ENCODE peak calls at places on chromosomes 5 and 9, in seven cellular contexts. B, R, J, L, T, H and E are unnamed samples.

GRCh38 chr5:151660616-151661015 is 26.1 kb downstream of the SPARC start:
- DNase-seq in B (no peak), R (no peak), J (no peak), L (peak), T (no peak), H (peak), E (peak)

GRCh38 chr5:154086641-154087040 is 47.9 kb downstream of the MFAP3 start:
- DNase-seq in B (no peak), R (peak), J (no peak), L (no peak), T (no peak), H (peak), E (no peak)

GRCh38 chr5:159442210-159442850 is 112.0 kb upstream of the IL12B start:
- DNase-seq in B (no peak), R (no peak), J (peak), L (peak), T (no peak), H (no peak), E (no peak)

GRCh38 chr5:107012371-107012770 is 658.4 kb downstream of the EFNA5 start:
- DNase-seq in B (no peak), R (no peak), J (no peak), L (no peak), T (no peak), H (no peak), E (no peak)

GRCh38 chr9:124428751-124429529 is 13.7 kb upstream of the PSMB7 start:
- DNase-seq in B (no peak), R (no peak), J (peak), L (no peak), T (no peak), H (no peak), E (no peak)

GRCh38 chr5:139871624-139872023 is 76.0 kb downstream of the PSD2 start:
- DNase-seq in B (no peak), R (no peak), J (no peak), L (no peak), T (no peak), H (no peak), E (no peak)

GRCh38 chr9:115073456-115073855 is 44.5 kb downstream of the TNC start:
- DNase-seq in B (no peak), R (no peak), J (no peak), L (no peak), T (no peak), H (no peak), E (no peak)

GRCh38 chr5:160500776-160501175 is 79.1 kb downstream of the PTTG1 start:
- DNase-seq in B (no peak), R (no peak), J (no peak), L (no peak), T (no peak), H (no peak), E (no peak)

GRCh38 chr9:104961238-104961637 is 33.3 kb upstream of the ABCA1 start:
- DNase-seq in B (no peak), R (peak), J (no peak), L (peak), T (no peak), H (peak), E (peak)

GRCh38 chr9:121773286-121773953 is 122.0 kb downstream of the DAB2IP start:
- DNase-seq in B (no peak), R (no peak), J (peak), L (no peak), T (no peak), H (no peak), E (no peak)

GRCh38 chr9:27528278-27528885 is 1.2 kb downstream of the MOB3B start:
- DNase-seq in B (no peak), R (no peak), J (peak), L (peak), T (no peak), H (peak), E (peak)

GRCh38 chr5:158621381-158621780 is 478.3 kb downstream of the EBF1 start:
- DNase-seq in B (no peak), R (no peak), J (no peak), L (no peak), T (no peak), H (no peak), E (no peak)

GRCh38 chr9:121156263-121156731 is 45.4 kb downstream of the RAB14 start:
- DNase-seq in B (peak), R (peak), J (no peak), L (peak), T (no peak), H (peak), E (peak)

GRCh38 chr9:121299467-121300282 is 31.7 kb downstream of the GSN start:
- DNase-seq in B (no peak), R (no peak), J (peak), L (no peak), T (no peak), H (peak), E (no peak)

GRCh38 chr9:36163049-36163839 is 5.9 kb upstream of the CCIN start:
- DNase-seq in B (peak), R (peak), J (peak), L (peak), T (no peak), H (peak), E (peak)

GRCh38 chr9:136326061-136326776 is 1.1 kb upstream of the GPSM1 start:
- DNase-seq in B (no peak), R (peak), J (no peak), L (peak), T (no peak), H (peak), E (peak)

GRCh38 chr9:136325354-136325753 is 2.0 kb upstream of the GPSM1 start:
- DNase-seq in B (no peak), R (no peak), J (no peak), L (no peak), T (no peak), H (no peak), E (no peak)

GRCh38 chr9:136322756-136323330 is 4.5 kb upstream of the GPSM1 start:
- DNase-seq in B (no peak), R (no peak), J (no peak), L (no peak), T (no peak), H (no peak), E (no peak)

GRCh38 chr9:136323420-136323819 is 3.9 kb upstream of the GPSM1 start:
- DNase-seq in B (no peak), R (no peak), J (no peak), L (no peak), T (no peak), H (no peak), E (no peak)

GRCh38 chr9:136324501-136325300 is 2.6 kb upstream of the GPSM1 start:
- DNase-seq in B (no peak), R (no peak), J (no peak), L (no peak), T (no peak), H (no peak), E (no peak)
- TF ChIP-seq CTCF in B (no peak), R (peak), J (no peak), L (no peak), T (peak), H (no peak), E (no peak)

DNA sequence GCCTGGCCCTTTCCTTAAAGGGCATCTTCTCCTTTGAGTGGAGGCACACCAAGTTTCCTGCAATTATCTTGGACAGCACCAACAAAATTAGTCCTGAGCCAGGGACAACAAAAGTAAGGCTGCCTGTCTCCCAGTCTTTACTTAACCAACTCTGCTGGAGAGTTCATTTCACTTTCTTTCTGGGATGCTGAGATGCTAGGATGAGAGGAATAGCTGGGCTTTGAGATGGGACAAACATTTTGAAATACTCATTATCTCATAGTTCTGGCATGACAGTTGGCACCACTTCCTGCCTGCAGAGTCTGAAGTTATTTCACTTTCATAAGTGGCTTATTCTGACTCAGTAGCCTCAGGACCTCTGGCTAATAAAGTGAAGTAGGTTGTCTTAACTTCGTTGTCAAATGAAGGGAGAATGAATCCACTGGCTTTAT is 157.0 kb downstream of the C9orf152 start:
- DNase-seq in B (peak), R (no peak), J (peak), L (peak), T (peak), H (peak), E (peak)
- H3K4me3 ChIP-seq in B (no peak), R (peak), J (no peak), L (peak), T (peak), H (peak), E (peak)

GRCh38 chr9:97638666-97639065 is 5.0 kb downstream of the NCBP1 start:
- DNase-seq in B (no peak), R (no peak), J (no peak), L (no peak), T (no peak), H (no peak), E (no peak)
- TF ChIP-seq CTCF in B (peak), R (no peak), J (no peak), L (no peak), T (peak), H (peak), E (peak)

GRCh38 chr9:134230092-134230941 is 66.0 kb upstream of the RNU6ATAC start:
- DNase-seq in B (no peak), R (no peak), J (no peak), L (no peak), T (no peak), H (no peak), E (no peak)
- H3K4me3 ChIP-seq in B (no peak), R (no peak), J (no peak), L (no peak), T (no peak), H (no peak), E (no peak)

GRCh38 chr9:129836342-129837007 is 1.2 kb downstream of the USP20 start:
- DNase-seq in B (no peak), R (no peak), J (no peak), L (no peak), T (no peak), H (no peak), E (no peak)

GRCh38 chr9:129835128-129835859 is at the start of the genes C9orf78 and USP20:
- DNase-seq in B (peak), R (peak), J (peak), L (peak), T (peak), H (peak), E (peak)

GRCh38 chr9:129832957-129833356 is 2.1 kb downstream of the C9orf78 start:
- DNase-seq in B (no peak), R (no peak), J (no peak), L (no peak), T (no peak), H (no peak), E (no peak)

GRCh38 chr9:129834489-129835127 is 467 bp downstream of the C9orf78 start:
- DNase-seq in B (no peak), R (no peak), J (no peak), L (no peak), T (no peak), H (no peak), E (peak)

DNA sequence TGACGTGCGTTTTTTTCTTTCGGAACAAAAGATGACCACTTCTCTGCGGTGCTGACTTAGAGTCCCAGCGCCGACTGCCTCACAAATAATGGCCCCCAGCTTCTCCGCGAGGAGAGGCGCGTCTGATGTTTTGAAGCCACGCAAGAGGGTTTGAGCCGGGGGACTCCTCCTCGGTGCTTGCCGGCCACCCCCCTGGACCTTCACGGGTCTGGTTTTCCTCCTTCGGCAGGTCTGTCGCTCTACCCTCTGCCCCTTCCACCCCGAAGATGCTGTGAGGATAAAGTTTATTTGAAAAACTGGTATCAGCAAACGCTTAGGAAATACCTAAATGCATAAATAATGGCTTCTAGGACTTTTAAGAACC is 584 bp downstream of the USP20 start:
- DNase-seq in B (no peak), R (no peak), J (no peak), L (no peak), T (no peak), H (no peak), E (no peak)
- TF ChIP-seq CTCF in B (no peak), R (no peak), J (no peak), L (no peak), T (no peak), H (no peak), E (no peak)

DNA sequence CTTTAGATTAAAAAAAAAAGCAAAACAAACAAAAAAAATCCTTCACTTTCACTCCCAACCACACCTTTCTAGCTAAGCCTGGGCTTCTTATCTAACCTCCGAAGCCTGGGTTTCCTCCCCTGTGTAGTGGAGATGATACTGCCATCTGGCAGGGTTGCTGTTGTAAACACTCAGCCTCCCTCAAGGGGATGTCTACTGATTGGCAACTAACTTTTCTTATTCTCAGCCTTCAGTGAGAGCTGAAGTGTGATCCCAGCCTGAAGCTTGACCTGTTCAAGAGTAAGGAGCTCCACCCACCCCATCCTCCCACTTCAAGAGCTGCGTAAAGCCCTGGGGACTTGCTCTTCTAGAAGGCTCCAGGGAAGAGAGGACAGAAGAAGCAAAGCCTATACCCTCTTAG is 21.5 kb upstream of the WWC1 start:
- DNase-seq in B (no peak), R (no peak), J (no peak), L (peak), T (no peak), H (peak), E (no peak)
- H3K4me3 ChIP-seq in B (no peak), R (no peak), J (no peak), L (no peak), T (no peak), H (no peak), E (no peak)

GRCh38 chr5:172052454-172053236 is 46.2 kb upstream of the FBXW11 start:
- DNase-seq in B (no peak), R (no peak), J (peak), L (peak), T (no peak), H (peak), E (peak)
- TF ChIP-seq CTCF in B (peak), R (no peak), J (peak), L (peak), T (no peak), H (peak), E (peak)

GRCh38 chr9:6715755-6716643 is 41.8 kb upstream of the KDM4C start:
- DNase-seq in B (no peak), R (no peak), J (peak), L (peak), T (peak), H (peak), E (no peak)
- H3K4me3 ChIP-seq in B (peak), R (peak), J (peak), L (peak), T (peak), H (peak), E (peak)

GRCh38 chr9:98481676-98482075 is 226.2 kb upstream of the TBC1D2 start:
- DNase-seq in B (no peak), R (no peak), J (no peak), L (no peak), T (no peak), H (no peak), E (no peak)

GRCh38 chr9:98479967-98480847 is 224.8 kb upstream of the TBC1D2 start:
- DNase-seq in B (no peak), R (no peak), J (no peak), L (no peak), T (no peak), H (no peak), E (no peak)

GRCh38 chr9:98485706-98486105 is 223.0 kb downstream of the GABBR2 start:
- DNase-seq in B (no peak), R (no peak), J (no peak), L (no peak), T (no peak), H (no peak), E (peak)

GRCh38 chr9:98482248-98482647 is 226.5 kb downstream of the GABBR2 start:
- DNase-seq in B (no peak), R (no peak), J (no peak), L (no peak), T (no peak), H (no peak), E (no peak)

DNA sequence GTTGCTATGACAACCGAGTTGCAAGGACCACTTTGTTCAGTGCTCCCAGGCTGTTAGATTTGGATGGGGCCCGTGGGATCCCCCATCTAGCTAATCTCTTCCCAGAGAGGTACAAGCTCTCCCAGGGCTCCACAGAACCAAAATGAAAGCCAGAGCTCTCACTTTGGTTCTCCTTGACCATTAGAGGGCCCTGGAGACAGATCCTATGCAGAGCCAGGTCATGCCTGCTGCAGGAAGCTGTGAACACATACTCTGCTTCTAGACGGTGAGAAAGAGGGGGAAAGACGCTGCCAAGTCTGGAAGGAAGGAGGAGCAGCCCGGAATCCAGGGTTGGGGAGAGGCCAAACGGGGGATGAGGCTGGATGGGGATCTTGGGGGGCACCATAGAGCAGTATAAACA is 224.5 kb downstream of the GABBR2 start:
- DNase-seq in B (no peak), R (no peak), J (no peak), L (no peak), T (no peak), H (peak), E (peak)
- TF ChIP-seq CTCF in B (no peak), R (no peak), J (no peak), L (no peak), T (no peak), H (peak), E (peak)

GRCh38 chr5:113140837-113141661 is 164.5 kb downstream of the DCP2 start:
- DNase-seq in B (peak), R (no peak), J (peak), L (peak), T (no peak), H (peak), E (peak)
- H3K4me3 ChIP-seq in B (no peak), R (no peak), J (no peak), L (no peak), T (no peak), H (no peak), E (no peak)